ENCODE peak calls at places on chromosome 10, in eight cellular contexts. Z is tibial nerve, O is Right ventricle myocardium superior, X is NCI-H1092, D is HEK293T, K is dermis microvascular lymphatic vessel endothelial cell, C is NCI-H460, E is kidney tubule cell. Y is an unnamed sample.

GRCh38 chr10:66604195-66604594 is 321.6 kb upstream of the LRRTM3 start:
- DNase-seq in E (no peak), O (no peak), K (no peak), C (no peak), X (no peak), Z (no peak), D (no peak), Y (no peak)

GRCh38 chr10:130022501-130023299 is 58.6 kb upstream of the EBF3 start:
- DNase-seq in K (no peak), O (no peak), C (no peak), Z (no peak), E (no peak), D (no peak), X (no peak), Y (peak)

GRCh38 chr10:21724695-21725371 is 190.8 kb downstream of the MLLT10 start:
- DNase-seq in O (peak), X (peak), Z (peak), C (peak), K (peak), E (peak), D (peak), Y (peak)

GRCh38 chr10:70052462-70053211 is at the start of gene MACROH2A2:
- DNase-seq in K (no peak), C (peak), D (peak), Z (peak), E (peak), X (peak), O (peak), Y (peak)

GRCh38 chr10:48607356-48608278 is 2.7 kb upstream of the ARHGAP22 start:
- DNase-seq in Z (no peak), D (no peak), E (peak), K (no peak), C (no peak), X (no peak), O (no peak), Y (no peak)

GRCh38 chr10:34222359-34222758 is 592.7 kb downstream of the PARD3 start:
- DNase-seq in E (no peak), D (no peak), O (no peak), Z (no peak), X (no peak), C (no peak), K (no peak), Y (no peak)

GRCh38 chr10:126722726-126723125 is 52.2 kb upstream of the C10orf90 start:
- DNase-seq in E (no peak), C (no peak), D (no peak), X (no peak), Z (no peak), O (no peak), K (no peak), Y (no peak)

GRCh38 chr10:100979821-100980272 is 7.5 kb downstream of the MRPL43 start:
- DNase-seq in Z (no peak), O (no peak), K (no peak), D (no peak), X (no peak), C (no peak), E (no peak), Y (no peak)

GRCh38 chr10:96077181-96077580 is 33.8 kb downstream of the CCNJ start:
- DNase-seq in E (no peak), C (no peak), D (no peak), K (no peak), Z (no peak), X (no peak), O (no peak), Y (no peak)

GRCh38 chr10:3045471-3046209 is 21.7 kb upstream of the PFKP start:
- DNase-seq in C (peak), X (no peak), K (no peak), E (peak), O (peak), Z (no peak), D (no peak), Y (peak)

GRCh38 chr10:30770229-30770628 is 140.7 kb upstream of the LYZL2 start:
- DNase-seq in D (no peak), O (no peak), C (no peak), X (no peak), K (no peak), Z (no peak), E (no peak), Y (no peak)

GRCh38 chr10:84333864-84334451 is 5.6 kb downstream of the CCSER2 start:
- DNase-seq in X (no peak), K (no peak), C (no peak), D (no peak), E (peak), Z (no peak), O (no peak), Y (no peak)

GRCh38 chr10:119754085-119754484 is 28.2 kb downstream of the INPP5F start:
- DNase-seq in C (no peak), E (peak), K (no peak), Z (no peak), X (no peak), D (peak), O (no peak), Y (no peak)

GRCh38 chr10:68242051-68242450 is 10.1 kb upstream of the ATOH7 start:
- DNase-seq in E (no peak), D (no peak), C (no peak), X (no peak), K (no peak), Z (no peak), O (no peak), Y (no peak)

GRCh38 chr10:42868530-42868929 is 85.9 kb downstream of the BMS1 start:
- DNase-seq in X (no peak), E (no peak), O (no peak), Z (no peak), K (no peak), C (no peak), D (no peak), Y (no peak)

GRCh38 chr10:123147635-123148413 is at the start of gene HMX2:
- DNase-seq in C (no peak), D (peak), Z (no peak), X (peak), K (no peak), E (no peak), O (no peak), Y (no peak)

GRCh38 chr10:95319239-95319638 is 28.4 kb upstream of the PDLIM1 start:
- DNase-seq in E (no peak), K (no peak), C (no peak), D (no peak), Z (no peak), X (no peak), O (no peak), Y (no peak)

GRCh38 chr10:22992621-22993020 is 64.8 kb downstream of the ARMC3 start:
- DNase-seq in E (no peak), D (no peak), C (no peak), Z (no peak), K (no peak), O (no peak), X (no peak), Y (no peak)

Y was measured in HTR-8/SVneo.